ENCODE peak calls at places on chromosomes 3 and 15, in nine cellular contexts. V is ovary; Z is A673; M is upper lobe of right lung; Q is endothelial cell of umbilical vein; B is fibroblast of lung; O is CD8-positive, alpha-beta T cell; N is lower lobe of right lung; A is mesenchymal stem cell. C is an unnamed sample.

GRCh38 chr15:85589873-85590272 is 204.9 kb downstream of the KLHL25 start:
- DNase-seq in B (peak; percentile 70), N (no peak), Q (no peak), V (no peak), M (no peak), Z (no peak), A (peak; percentile 33), O (no peak), C (no peak)

GRCh38 chr15:57662802-57663201 is 43.7 kb upstream of the POLR2M start:
- DNase-seq in N (no peak), V (peak; percentile 26), Q (no peak), O (no peak), M (no peak), A (no peak), B (no peak), Z (peak; percentile 18), C (no peak)

GRCh38 chr3:112374334-112374734 is 41.4 kb downstream of the CD200 start:
- DNase-seq in N (no peak), Z (no peak), O (no peak), V (no peak), Q (peak; percentile 46), B (peak; percentile 28), M (no peak), A (no peak), C (no peak)

GRCh38 chr3:176561826-176562225 is 635.5 kb downstream of the TBL1XR1 start:
- DNase-seq in A (no peak), V (no peak), N (no peak), B (no peak), M (no peak), O (no peak), Z (no peak), Q (no peak), C (no peak)

GRCh38 chr3:11529281-11529680 is 114.4 kb downstream of the VGLL4 start:
- DNase-seq in V (no peak), N (no peak), Q (no peak), O (no peak), Z (no peak), B (no peak), M (no peak), A (peak; percentile 26), C (no peak)

GRCh38 chr3:82376883-82377282 is 615.4 kb upstream of the GBE1 start:
- DNase-seq in M (no peak), Z (no peak), A (no peak), O (no peak), Q (no peak), N (no peak), B (no peak), V (no peak), C (no peak)

GRCh38 chr3:73547427-73548036 is 77.2 kb downstream of the PDZRN3 start:
- DNase-seq in O (no peak), V (no peak), Z (peak; percentile 26), B (peak; percentile 90), N (no peak), Q (no peak), M (no peak), A (peak; percentile 73), C (peak; percentile 82)

GRCh38 chr3:86948840-86949239 is 42.1 kb downstream of the VGLL3 start:
- DNase-seq in V (no peak), A (peak; percentile 86), Q (no peak), Z (no peak), O (no peak), N (no peak), M (no peak), B (peak; percentile 84), C (no peak)

GRCh38 chr3:142853270-142854163 is 35.4 kb downstream of the PCOLCE2 start:
- DNase-seq in V (no peak), A (no peak), M (no peak), Z (peak; percentile 38), Q (no peak), N (no peak), B (no peak), O (no peak), C (no peak)

GRCh38 chr3:142993958-142994442 is 7.4 kb upstream of the U2SURP start:
- DNase-seq in M (no peak), Z (peak; percentile 79), V (peak; percentile 52), B (peak; percentile 81), O (peak; percentile 46), N (peak; percentile 65), Q (peak; percentile 61), A (peak; percentile 73), C (peak; percentile 41)

GRCh38 chr15:58830556-58830955 is 59.5 kb downstream of the MINDY2 start:
- DNase-seq in A (peak; percentile 35), M (no peak), V (no peak), B (peak; percentile 8), Z (no peak), N (no peak), O (no peak), Q (no peak), C (no peak)

GRCh38 chr3:192928720-192929119 is 11.1 kb upstream of the MB21D2 start:
- DNase-seq in N (no peak), M (no peak), B (no peak), O (no peak), Q (no peak), A (no peak), Z (no peak), V (no peak), C (no peak)

GRCh38 chr15:41695750-41696436 is 35.7 kb downstream of the MGA start:
- DNase-seq in M (no peak), Z (peak; percentile 84), Q (peak; percentile 77), N (no peak), O (peak; percentile 27), B (peak; percentile 71), A (peak; percentile 64), V (no peak), C (peak; percentile 16)

GRCh38 chr3:132183811-132184210 is 133.4 kb upstream of the ACP3 start:
- DNase-seq in Z (no peak), N (no peak), B (no peak), V (no peak), A (no peak), M (no peak), Q (no peak), O (no peak), C (no peak)

GRCh38 chr3:132187746-132188145 is 129.5 kb upstream of the ACP3 start:
- DNase-seq in M (no peak), Q (no peak), V (no peak), B (no peak), A (no peak), O (no peak), Z (no peak), N (no peak), C (no peak)

DNA sequence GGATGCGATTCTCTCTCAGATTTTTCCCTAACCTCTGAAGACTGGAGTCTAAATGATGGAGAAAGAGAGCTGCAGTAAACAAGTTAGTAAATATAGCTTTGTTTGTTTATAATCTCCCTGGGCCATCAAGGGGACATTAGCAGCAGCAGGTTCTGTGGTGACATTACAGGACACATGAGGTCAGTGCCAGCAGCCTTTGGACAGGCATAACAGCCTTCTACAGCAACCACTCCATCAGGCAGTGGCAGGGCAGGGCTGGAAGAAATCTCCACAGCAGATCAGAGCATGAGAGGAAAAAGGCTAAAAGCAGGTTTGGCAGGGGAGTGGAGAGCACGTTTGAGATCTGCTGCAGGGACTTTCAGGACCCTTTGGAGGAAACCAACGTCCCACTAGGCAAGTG is 127.6 kb upstream of the ACP3 start:
- DNase-seq in B (no peak), Z (no peak), M (no peak), A (no peak), N (no peak), V (no peak), Q (no peak), O (no peak), C (no peak)
- H3K27ac ChIP-seq in B (no peak overlapping the region), Z (no peak overlapping the region), M (no peak overlapping the region), A (no peak overlapping the region), N (no peak overlapping the region), V (no peak overlapping the region), Q (no peak overlapping the region), O (no peak overlapping the region), C (no peak overlapping the region)

DNA sequence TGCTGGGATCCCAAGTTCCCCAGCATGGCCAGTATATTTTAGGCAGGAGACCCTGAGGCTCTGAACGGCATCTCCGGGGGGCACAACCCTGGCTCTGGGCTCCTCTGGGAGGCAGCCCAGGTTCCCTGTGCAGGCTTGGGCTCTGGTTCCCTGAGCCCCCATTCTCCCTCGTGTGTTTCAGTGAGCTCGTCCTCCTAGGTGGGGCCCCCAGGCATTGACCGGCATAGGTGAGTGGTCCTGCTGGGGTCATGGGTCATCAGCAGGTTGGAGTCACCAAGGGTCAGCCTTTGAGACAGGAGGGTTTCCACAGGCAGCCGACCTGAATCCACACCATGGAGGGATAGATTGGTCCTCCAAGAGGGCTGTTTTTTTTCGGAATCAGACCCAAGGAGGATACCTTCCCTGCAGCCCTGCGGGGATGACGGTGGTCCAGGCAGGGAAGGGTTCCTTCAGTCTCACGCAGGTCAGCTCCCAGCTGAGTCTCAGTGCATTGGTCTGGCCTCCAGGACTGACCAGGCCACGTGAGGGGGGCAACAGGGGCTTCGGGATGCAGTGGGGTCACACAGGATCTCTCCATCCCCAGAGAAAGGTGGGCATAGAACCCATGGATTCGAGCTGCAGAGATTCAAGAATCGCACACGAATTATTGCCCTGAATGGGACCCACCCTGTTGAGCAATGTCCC is 226.0 kb downstream of the SNRPN start:
- DNase-seq in M (peak; percentile 38), V (peak; percentile 6), N (peak; percentile 9), B (no peak), A (no peak), Z (no peak), Q (no peak), O (no peak), C (no peak)
- H3K9me3 ChIP-seq in M (peaks cover 2% of the 10 kb centered on the region), V (no peaks in the 10 kb centered on the region), N (peaks cover 19% of the 10 kb centered on the region), B (no peaks in the 10 kb centered on the region), A (peaks cover 7% of the 10 kb centered on the region), Z (peaks cover 41% of the 10 kb centered on the region), Q (peaks cover 12% of the 10 kb centered on the region), O (no peaks in the 10 kb centered on the region), C (peaks cover 93% of the 10 kb centered on the region)

DNA sequence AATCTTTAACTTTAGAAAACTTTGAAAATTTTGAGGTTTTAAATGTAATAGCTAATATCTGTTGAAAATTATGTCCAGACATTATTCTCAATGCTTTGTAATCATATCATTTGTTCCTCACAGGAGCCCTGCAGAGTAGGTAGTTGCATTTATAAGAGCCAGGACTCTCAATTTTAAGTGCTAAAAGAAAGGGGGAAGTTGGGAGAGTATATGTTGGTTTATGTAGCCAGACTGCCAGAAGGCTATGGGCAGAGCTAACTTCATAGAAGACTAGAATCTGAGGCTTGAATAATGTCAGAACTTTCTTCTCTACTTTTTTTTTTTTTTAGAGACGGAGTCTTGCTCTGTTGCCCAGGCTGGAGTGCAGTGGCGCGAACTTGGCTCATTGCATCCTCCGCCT is 9.1 kb downstream of the VPS8 start:
- DNase-seq in Q (no peak), M (no peak), O (no peak), A (no peak), N (no peak), V (no peak), Z (no peak), B (no peak), C (no peak)
- H3K27ac ChIP-seq in Q (no peak overlapping the region), M (no peak overlapping the region), O (no peak overlapping the region), A (no peak overlapping the region), N (no peak overlapping the region), V (no peak overlapping the region), Z (no peak overlapping the region), B (no peak overlapping the region), C (no peak overlapping the region)

DNA sequence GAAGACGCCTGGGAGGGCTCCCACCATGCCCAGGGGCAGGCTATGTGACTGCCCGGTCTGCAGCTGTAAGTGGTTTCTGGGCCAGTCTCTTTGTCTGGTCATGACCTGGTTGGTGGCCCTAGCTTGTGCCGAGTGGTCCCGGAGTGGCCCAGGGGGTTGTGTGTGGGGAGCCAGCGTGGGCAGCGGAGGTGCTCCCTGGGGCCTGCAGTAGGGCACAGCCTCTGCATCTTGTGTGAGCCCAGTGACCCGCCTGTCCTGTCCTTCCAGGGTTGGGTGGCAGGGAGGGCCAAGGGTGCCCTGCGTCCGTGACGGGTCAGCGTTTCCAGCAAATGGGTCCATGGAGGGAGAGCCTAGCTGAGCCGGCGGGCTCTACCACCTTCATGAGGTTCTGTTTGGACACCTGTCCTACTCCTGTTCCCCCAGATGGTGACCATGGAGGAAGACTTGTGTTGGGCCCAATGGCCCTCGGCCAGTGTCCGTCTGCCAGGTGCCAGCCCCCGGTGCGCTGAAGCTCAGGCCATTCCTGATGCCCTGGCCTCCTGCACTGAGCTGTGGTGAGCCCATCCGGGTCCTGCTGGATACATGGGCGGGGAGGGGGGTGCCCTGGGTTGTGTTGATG is 215.4 kb downstream of the SNRPN start:
- DNase-seq in B (no peak), Q (no peak), N (peak; percentile 32), V (peak; percentile 7), O (no peak), A (no peak), M (peak; percentile 44), Z (no peak), C (no peak)
- H3K9me3 ChIP-seq in B (no peaks in the 10 kb centered on the region), Q (peaks cover 4% of the 10 kb centered on the region), N (peaks cover 30% of the 10 kb centered on the region), V (no peaks in the 10 kb centered on the region), O (no peaks in the 10 kb centered on the region), A (peaks cover 24% of the 10 kb centered on the region), M (peaks cover 19% of the 10 kb centered on the region), Z (peaks cover 19% of the 10 kb centered on the region), C (peaks cover 55% of the 10 kb centered on the region)